ENCODE peak calls at places on chromosome 20, in eight cellular contexts. C, P, D, Z, K, A, J and B are unnamed samples.
A peak's percentile ranks its signal among the peaks of the same experiment; 100 is the strongest.

GRCh38 chr20:1964061-1964460 is 29.8 kb downstream of the PDYN start:
- DNase-seq in C (no peak), P (no peak), D (no peak), Z (no peak), K (no peak), A (no peak), J (no peak), B (no peak)

GRCh38 chr20:4894981-4895381 is 106.3 kb downstream of the SLC23A2 start:
- DNase-seq in C (no peak), P (no peak), D (no peak), Z (no peak), K (no peak), A (no peak), J (peak; percentile 37), B (no peak)

GRCh38 chr20:17655865-17656489 is 26.1 kb downstream of the RRBP1 start:
- DNase-seq in C (no peak), P (no peak), D (no peak), Z (no peak), K (no peak), A (no peak), J (no peak), B (no peak)

GRCh38 chr20:50350510-50351249 is 159.5 kb upstream of the PTPN1 start:
- DNase-seq in C (no peak), P (no peak), D (no peak), Z (no peak), K (no peak), A (no peak), J (no peak), B (no peak)

GRCh38 chr20:309306-309840 is 12.0 kb downstream of the ZCCHC3 start:
- DNase-seq in C (no peak), P (no peak), D (no peak), Z (no peak), K (no peak), A (no peak), J (peak; percentile 41), B (no peak)

GRCh38 chr20:63253438-63254236 is 626 bp downstream of the NKAIN4 start:
- DNase-seq in C (no peak), P (no peak), D (no peak), Z (peak; percentile 45), K (no peak), A (no peak), J (no peak), B (no peak)

GRCh38 chr20:8972963-8973362 is 95.9 kb upstream of the PLCB4 start:
- DNase-seq in C (no peak), P (no peak), D (no peak), Z (no peak), K (no peak), A (no peak), J (no peak), B (no peak)

GRCh38 chr20:15930324-15931305 is 642.6 kb downstream of the KIF16B start:
- DNase-seq in C (no peak), P (peak; percentile 64), D (no peak), Z (peak; percentile 22), K (no peak), A (no peak), J (peak; percentile 83), B (no peak)

GRCh38 chr20:853406-853996 is 20.0 kb downstream of the FAM110A start:
- DNase-seq in C (no peak), P (no peak), D (no peak), Z (no peak), K (no peak), A (no peak), J (no peak), B (no peak)

GRCh38 chr20:33724439-33725094 is 4.5 kb upstream of the PXMP4 start:
- DNase-seq in C (no peak), P (no peak), D (no peak), Z (no peak), K (no peak), A (peak; percentile 69), J (no peak), B (no peak)

GRCh38 chr20:60361761-60362410 is 403.7 kb downstream of the CDH26 start:
- DNase-seq in C (no peak), P (no peak), D (no peak), Z (no peak), K (no peak), A (no peak), J (no peak), B (no peak)

GRCh38 chr20:11047559-11047958 is 373.8 kb upstream of the JAG1 start:
- DNase-seq in C (no peak), P (no peak), D (no peak), Z (no peak), K (no peak), A (no peak), J (no peak), B (no peak)

GRCh38 chr20:45917790-45918141 is 5.8 kb upstream of the PLTP start:
- DNase-seq in C (no peak), P (no peak), D (no peak), Z (no peak), K (no peak), A (no peak), J (peak; percentile 16), B (no peak)

GRCh38 chr20:63741676-63742380 is 2.3 kb downstream of the SLC2A4RG start:
- DNase-seq in C (no peak), P (no peak), D (peak; percentile 76), Z (no peak), K (no peak), A (no peak), J (no peak), B (no peak)

GRCh38 chr20:10716855-10717254 is 43.1 kb upstream of the JAG1 start:
- DNase-seq in C (no peak), P (no peak), D (no peak), Z (no peak), K (no peak), A (no peak), J (peak; percentile 76), B (no peak)

GRCh38 chr20:63747622-63748355 is 8.2 kb downstream of the SLC2A4RG start:
- DNase-seq in C (peak; percentile 78), P (no peak), D (peak; percentile 71), Z (no peak), K (no peak), A (no peak), J (peak; percentile 17), B (no peak)

GRCh38 chr20:46673394-46674252 is 15.6 kb downstream of the TP53RK start:
- DNase-seq in C (no peak), P (no peak), D (no peak), Z (no peak), K (no peak), A (no peak), J (no peak), B (no peak)

GRCh38 chr20:25295386-25296093 is 47.7 kb downstream of the PYGB start:
- DNase-seq in C (no peak), P (no peak), D (no peak), Z (no peak), K (no peak), A (no peak), J (no peak), B (no peak)

GRCh38 chr20:4053516-4053919 is 38.2 kb upstream of the RNF24 start:
- DNase-seq in C (no peak), P (peak; percentile 94), D (no peak), Z (no peak), K (no peak), A (no peak), J (no peak), B (no peak)

GRCh38 chr20:1663917-1664316 is 6.3 kb upstream of the SIRPG start:
- DNase-seq in C (no peak), P (no peak), D (no peak), Z (no peak), K (no peak), A (no peak), J (no peak), B (no peak)

GRCh38 chr20:8361008-8361652 is 229.1 kb downstream of the PLCB1 start:
- DNase-seq in C (no peak), P (peak; percentile 37), D (no peak), Z (no peak), K (no peak), A (no peak), J (no peak), B (no peak)

GRCh38 chr20:44187763-44188709 is 1.0 kb upstream of the JPH2 start:
- DNase-seq in C (no peak), P (no peak), D (no peak), Z (no peak), K (no peak), A (no peak), J (no peak), B (no peak)

GRCh38 chr20:21569586-21569985 is 55.7 kb upstream of the NKX2-2 start:
- DNase-seq in C (no peak), P (no peak), D (no peak), Z (no peak), K (no peak), A (no peak), J (no peak), B (no peak)

GRCh38 chr20:36394340-36394965 is 88.3 kb downstream of the DLGAP4 start:
- DNase-seq in C (no peak), P (no peak), D (peak; percentile 75), Z (no peak), K (no peak), A (no peak), J (no peak), B (no peak)

GRCh38 chr20:56463428-56463827 is 5.0 kb upstream of the RTF2 start:
- DNase-seq in C (no peak), P (no peak), D (no peak), Z (no peak), K (no peak), A (no peak), J (no peak), B (no peak)

GRCh38 chr20:63708301-63709148 is 686 bp downstream of the ZGPAT start:
- DNase-seq in C (peak; percentile 79), P (no peak), D (peak; percentile 79), Z (no peak), K (no peak), A (no peak), J (no peak), B (no peak)

GRCh38 chr20:10540636-10541493 is 105.8 kb downstream of the SLX4IP start:
- DNase-seq in C (no peak), P (peak; percentile 77), D (no peak), Z (peak; percentile 37), K (no peak), A (no peak), J (no peak), B (no peak)

GRCh38 chr20:62959998-62960436 is 7.5 kb downstream of the SLC17A9 start:
- DNase-seq in C (no peak), P (no peak), D (peak; percentile 58), Z (no peak), K (no peak), A (no peak), J (no peak), B (no peak)

GRCh38 chr20:39936401-39936800 is 752.6 kb downstream of the MAFB start:
- DNase-seq in C (no peak), P (no peak), D (no peak), Z (no peak), K (no peak), A (no peak), J (no peak), B (no peak)

GRCh38 chr20:6588296-6588695 is 179.2 kb upstream of the BMP2 start:
- DNase-seq in C (no peak), P (no peak), D (no peak), Z (no peak), K (no peak), A (no peak), J (no peak), B (no peak)

GRCh38 chr20:59560588-59561227 is 43.6 kb upstream of the PHACTR3 start:
- DNase-seq in C (no peak), P (no peak), D (no peak), Z (peak; percentile 75), K (no peak), A (no peak), J (peak; percentile 41), B (no peak)

GRCh38 chr20:50726955-50727791 is 4.2 kb upstream of the PARD6B start:
- DNase-seq in C (no peak), P (no peak), D (no peak), Z (no peak), K (no peak), A (no peak), J (no peak), B (no peak)

GRCh38 chr20:24368253-24368652 is 101.2 kb upstream of the SYNDIG1 start:
- DNase-seq in C (no peak), P (no peak), D (no peak), Z (no peak), K (no peak), A (no peak), J (no peak), B (no peak)

GRCh38 chr20:32975698-32976674 is 28.2 kb downstream of the SUN5 start:
- DNase-seq in C (peak; percentile 62), P (no peak), D (peak; percentile 44), Z (no peak), K (no peak), A (no peak), J (no peak), B (no peak)